ENCODE peak calls at places on chromosomes 12 and 14, in four cellular contexts. J is mammary epithelial cell, I is ascending aorta, N is cardiac muscle cell. R is an unnamed sample.

GRCh38 chr14:33352821-33353220 is 414.1 kb downstream of the NPAS3 start:
- DNase-seq in J (no peak), I (no peak), N (peak; percentile 16), R (no peak)

GRCh38 chr12:62191747-62192485 is 68.3 kb upstream of the USP15 start:
- DNase-seq in J (peak; percentile 66), I (peak; percentile 67), N (peak; percentile 61), R (peak; percentile 16)

GRCh38 chr14:88554458-88555286 is at the start of gene PTPN21:
- DNase-seq in J (peak; percentile 78), I (peak; percentile 88), N (peak; percentile 83), R (peak; percentile 46)

GRCh38 chr12:39103552-39104165 is 198.3 kb upstream of the CPNE8 start:
- DNase-seq in J (peak; percentile 66), I (no peak), N (peak; percentile 78), R (peak; percentile 63)

GRCh38 chr14:36315159-36315853 is 5.1 kb downstream of the MBIP start:
- DNase-seq in J (peak; percentile 13), I (no peak), N (no peak), R (peak; percentile 15)

GRCh38 chr12:6084261-6084968 is 40.1 kb downstream of the VWF start:
- DNase-seq in J (peak; percentile 64), I (no peak), N (peak; percentile 76), R (no peak)

GRCh38 chr12:19530631-19531020 is 91.3 kb downstream of the AEBP2 start:
- DNase-seq in J (peak; percentile 35), I (no peak), N (peak; percentile 43), R (no peak)

GRCh38 chr12:91819132-91819447 is 326.6 kb downstream of the BTG1 start:
- DNase-seq in J (no peak), I (no peak), N (no peak), R (no peak)

GRCh38 chr14:48325486-48325885 is 650.1 kb upstream of the MDGA2 start:
- DNase-seq in J (peak; percentile 36), I (no peak), N (no peak), R (no peak)

GRCh38 chr12:52903855-52904508 is 894 bp downstream of the KRT8 start:
- DNase-seq in J (peak; percentile 43), I (no peak), N (peak; percentile 73), R (peak; percentile 70)

GRCh38 chr14:22849212-22849819 is 12.9 kb downstream of the MMP14 start:
- DNase-seq in J (peak; percentile 71), I (peak; percentile 85), N (peak; percentile 86), R (no peak)

GRCh38 chr12:14892726-14893442 is 7.2 kb upstream of the MGP start:
- DNase-seq in J (no peak), I (peak; percentile 86), N (peak; percentile 74), R (no peak)

GRCh38 chr12:27013606-27014084 is 539 bp downstream of the TM7SF3 start:
- DNase-seq in J (peak; percentile 30), I (no peak), N (peak; percentile 45), R (no peak)

GRCh38 chr14:81453166-81453766 is 53.1 kb upstream of the STON2 start:
- DNase-seq in J (peak; percentile 48), I (no peak), N (peak; percentile 70), R (peak; percentile 58)

GRCh38 chr14:104187931-104188726 is 49.7 kb downstream of the KIF26A start:
- DNase-seq in J (no peak), I (no peak), N (no peak), R (no peak)

GRCh38 chr12:121719926-121720414 is 7.4 kb downstream of the TMEM120B start:
- DNase-seq in J (peak; percentile 67), I (no peak), N (peak; percentile 71), R (no peak)

GRCh38 chr12:89817501-89818226 is 109.0 kb upstream of the ATP2B1 start:
- DNase-seq in J (no peak), I (no peak), N (peak; percentile 15), R (no peak)

GRCh38 chr14:67472726-67473125 is 15.8 kb downstream of the TMEM229B start:
- DNase-seq in J (no peak), I (no peak), N (no peak), R (no peak)

GRCh38 chr12:113161415-113162016 is 12.0 kb downstream of the CFAP73 start:
- DNase-seq in J (no peak), I (no peak), N (no peak), R (peak; percentile 56)

GRCh38 chr14:95156765-95157194 is 549 bp downstream of the DICER1 start:
- DNase-seq in J (peak; percentile 36), I (peak; percentile 65), N (peak; percentile 42), R (peak; percentile 37)

GRCh38 chr12:99960312-99960711 is 24.4 kb downstream of the ANKS1B start:
- DNase-seq in J (no peak), I (no peak), N (peak; percentile 34), R (no peak)

GRCh38 chr14:99575043-99576023 is 28.7 kb downstream of the CCDC85C start:
- DNase-seq in J (peak; percentile 26), I (no peak), N (no peak), R (no peak)
- TF ChIP-seq CTCF in J (peak; percentile 9), I (no peak), N (peak; percentile 34), R (peak; percentile 10)

GRCh38 chr12:46374711-46375110 is 2.1 kb upstream of the SLC38A2 start:
- DNase-seq in J (no peak), I (no peak), N (no peak), R (no peak)

GRCh38 chr12:46372852-46373302 is 304 bp upstream of the SLC38A2 start:
- DNase-seq in J (no peak), I (no peak), N (no peak), R (no peak)

GRCh38 chr12:46372131-46372851 is at the start of gene SLC38A2:
- DNase-seq in J (peak; percentile 91), I (peak; percentile 99), N (peak; percentile 96), R (peak; percentile 97)

GRCh38 chr12:46374286-46374685 is 1.7 kb upstream of the SLC38A2 start:
- DNase-seq in J (no peak), I (no peak), N (no peak), R (no peak)

DNA sequence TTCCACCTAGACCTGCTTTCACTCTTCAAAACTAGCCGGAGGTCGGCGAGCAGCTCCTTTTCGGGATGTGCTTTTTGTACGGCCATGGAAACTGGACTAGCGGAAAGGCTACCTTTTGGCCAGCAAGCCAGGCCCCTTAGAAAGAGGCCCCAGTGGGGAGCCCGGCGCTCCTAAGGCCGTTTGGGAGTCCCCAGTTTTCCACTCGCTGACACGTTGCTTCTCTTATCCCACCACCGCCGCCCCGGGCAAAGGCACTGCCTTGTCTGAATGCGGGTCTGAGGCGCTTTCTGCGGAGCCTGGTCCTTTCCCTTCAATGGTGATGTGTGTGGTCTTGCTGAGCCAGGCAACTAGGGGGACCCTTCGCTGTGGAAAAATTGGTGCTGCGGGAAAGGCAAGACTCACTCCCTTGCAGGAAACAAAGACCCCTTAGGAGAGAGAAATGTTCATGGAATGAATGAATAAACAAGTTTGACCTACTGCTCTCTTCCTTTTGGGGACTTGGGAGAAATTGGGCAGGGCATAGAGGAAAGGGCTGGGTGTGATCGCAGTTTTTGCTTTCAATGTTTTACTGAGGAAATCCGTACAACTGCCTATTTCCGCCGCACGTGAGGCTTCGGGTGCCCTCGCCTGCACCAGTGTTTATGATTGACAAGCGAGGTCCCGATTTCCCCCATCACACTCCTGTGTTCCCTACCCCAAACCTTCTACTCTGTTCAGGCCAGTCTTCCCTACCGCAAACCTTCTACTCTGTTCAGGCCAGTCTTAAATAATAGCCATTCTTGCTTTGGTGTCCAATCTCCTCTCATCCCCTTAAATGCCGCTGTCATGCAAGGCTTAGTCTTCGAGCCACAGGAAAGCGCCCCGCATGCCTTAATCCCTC is 970 bp upstream of the SLC38A2 start:
- DNase-seq in J (peak; percentile 58), I (peak; percentile 81), N (peak; percentile 68), R (peak; percentile 31)
- TF ChIP-seq CTCF in J (no peak), I (no peak), N (peak; percentile 24), R (no peak)

DNA sequence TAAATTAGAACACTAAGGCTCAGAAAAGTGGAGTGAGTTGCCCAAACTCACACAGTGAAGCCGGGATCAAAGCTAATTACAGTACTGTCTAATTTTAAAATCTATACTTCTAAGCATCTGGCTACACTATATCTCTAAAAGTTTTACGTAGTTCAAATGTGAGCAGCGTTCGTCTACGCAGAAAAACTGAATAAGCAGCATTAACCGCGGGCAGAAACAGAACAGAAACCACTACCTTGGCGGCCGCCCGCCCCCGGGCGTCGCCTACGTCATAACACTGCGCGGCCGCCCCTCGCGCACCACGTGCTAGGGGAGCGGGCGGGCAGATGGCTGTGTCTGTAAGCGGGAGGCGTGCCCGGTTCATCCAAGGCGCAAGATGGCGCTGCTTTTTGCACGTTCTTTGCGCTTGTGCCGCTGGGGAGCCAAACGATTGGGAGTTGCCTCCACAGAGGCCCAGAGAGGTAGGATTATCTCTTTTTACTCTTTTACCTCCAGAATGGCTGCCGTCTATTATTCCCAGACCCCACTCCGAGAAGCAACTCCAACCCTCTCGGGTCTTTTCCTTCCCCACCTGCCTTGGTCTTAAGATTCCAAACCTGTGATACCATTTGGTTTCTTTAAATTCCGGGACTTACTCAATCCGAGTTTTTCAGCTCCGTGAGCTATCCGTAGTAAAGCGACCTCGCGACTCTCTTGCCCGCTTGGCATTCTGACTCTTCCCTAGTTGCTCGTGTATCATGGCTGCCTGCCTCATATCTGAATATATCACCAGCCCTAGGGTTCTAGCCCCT is at the start of gene SPRYD4:
- DNase-seq in J (peak; percentile 88), I (peak; percentile 96), N (peak; percentile 96), R (peak; percentile 96)
- TF ChIP-seq CTCF in J (peak; percentile 6), I (peak; percentile 47), N (peak; percentile 27), R (peak; percentile 63)

GRCh38 chr12:95637471-95638155 is 86.3 kb upstream of the USP44 start:
- DNase-seq in J (no peak), I (no peak), N (peak; percentile 73), R (no peak)
- TF ChIP-seq CTCF in J (no peak), I (no peak), N (no peak), R (no peak)

DNA sequence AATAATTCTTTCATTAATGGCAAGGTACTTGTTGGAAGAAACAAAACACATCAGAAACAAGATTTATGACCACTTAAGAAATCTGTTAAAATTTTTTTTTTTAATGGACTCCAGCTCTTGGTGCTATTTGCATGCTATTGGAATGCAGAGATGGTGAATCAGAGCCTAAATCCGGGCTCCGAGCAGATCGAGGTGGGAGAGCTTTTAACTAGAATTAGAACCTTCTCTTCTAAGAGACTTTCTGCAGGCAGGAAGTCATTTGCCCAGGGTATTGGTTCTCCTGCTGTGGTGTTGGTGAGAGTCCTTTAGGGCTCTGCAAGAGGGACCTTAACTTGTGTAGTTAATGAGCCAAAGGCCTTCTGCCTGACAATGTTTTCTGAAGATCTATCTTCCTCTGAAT is 419.4 kb downstream of the SNAPC1 start:
- DNase-seq in J (no peak), I (no peak), N (no peak), R (no peak)
- TF ChIP-seq CTCF in J (no peak), I (no peak), N (no peak), R (no peak)

GRCh38 chr14:69715725-69716482 is 51.0 kb upstream of the SRSF5 start:
- DNase-seq in J (peak; percentile 93), I (peak; percentile 91), N (peak; percentile 97), R (no peak)

GRCh38 chr14:69713976-69714716 is 52.8 kb upstream of the SRSF5 start:
- DNase-seq in J (no peak), I (no peak), N (no peak), R (no peak)

GRCh38 chr14:69713127-69713800 is 53.7 kb upstream of the SRSF5 start:
- DNase-seq in J (peak; percentile 88), I (no peak), N (no peak), R (no peak)

GRCh38 chr14:69719501-69719951 is 47.4 kb upstream of the SRSF5 start:
- DNase-seq in J (peak; percentile 95), I (peak; percentile 86), N (peak; percentile 99), R (no peak)

GRCh38 chr14:69716483-69717187 is 50.3 kb upstream of the SRSF5 start:
- DNase-seq in J (peak; percentile 97), I (peak; percentile 79), N (peak; percentile 96), R (no peak)
- TF ChIP-seq CTCF in J (peak; percentile 22), I (no peak), N (no peak), R (no peak)